ENCODE peak calls at places on chromosome 9, in seven cellular contexts. B, O, R, Q, D, E and I are unnamed samples.
A peak's percentile ranks its signal among the peaks of the same experiment; 100 is the strongest.

GRCh38 chr9:35272989-35273388 is 111.2 kb downstream of the UNC13B start:
- DNase-seq in B (peak; percentile 68), O (no peak), R (no peak), Q (no peak), D (no peak), E (no peak), I (no peak)

GRCh38 chr9:35906923-35907699 is 1.1 kb downstream of the HRCT1 start:
- DNase-seq in B (peak; percentile 41), O (peak; percentile 56), R (no peak), Q (peak; percentile 93), D (no peak), E (no peak), I (no peak)

GRCh38 chr9:129141066-129142041 is 30.1 kb downstream of the PTPA start:
- DNase-seq in B (peak; percentile 91), O (peak; percentile 49), R (no peak), Q (peak; percentile 93), D (no peak), E (peak; percentile 65), I (peak; percentile 82)

GRCh38 chr9:121984726-121985402 is 108.2 kb downstream of the TTLL11 start:
- DNase-seq in B (peak; percentile 30), O (no peak), R (no peak), Q (no peak), D (no peak), E (no peak), I (no peak)

GRCh38 chr9:4873066-4873465 is 80.3 kb downstream of the RCL1 start:
- DNase-seq in B (no peak), O (no peak), R (no peak), Q (no peak), D (no peak), E (no peak), I (no peak)

GRCh38 chr9:93814561-93814960 is 140.6 kb downstream of the BARX1 start:
- DNase-seq in B (no peak), O (peak; percentile 33), R (no peak), Q (no peak), D (no peak), E (no peak), I (no peak)

GRCh38 chr9:111456536-111456935 is 27.6 kb downstream of the ECPAS start:
- DNase-seq in B (no peak), O (no peak), R (no peak), Q (no peak), D (no peak), E (no peak), I (no peak)

GRCh38 chr9:93093449-93094293 is 2.3 kb upstream of the CARD19 start:
- DNase-seq in B (no peak), O (no peak), R (peak; percentile 74), Q (peak; percentile 65), D (no peak), E (no peak), I (peak; percentile 84)

GRCh38 chr9:91991621-91992435 is 41.8 kb upstream of the ROR2 start:
- DNase-seq in B (no peak), O (peak; percentile 44), R (no peak), Q (no peak), D (no peak), E (no peak), I (no peak)

GRCh38 chr9:72396247-72397091 is 31.5 kb upstream of the ZFAND5 start:
- DNase-seq in B (peak; percentile 77), O (no peak), R (no peak), Q (no peak), D (no peak), E (peak; percentile 6), I (no peak)

GRCh38 chr9:95010431-95010838 is 283.9 kb downstream of the AOPEP start:
- DNase-seq in B (no peak), O (no peak), R (no peak), Q (no peak), D (no peak), E (no peak), I (no peak)

GRCh38 chr9:97682242-97682641 is 14.9 kb downstream of the XPA start:
- DNase-seq in B (no peak), O (no peak), R (no peak), Q (no peak), D (no peak), E (no peak), I (no peak)

GRCh38 chr9:95724253-95724991 is 151.1 kb upstream of the ERCC6L2 start:
- DNase-seq in B (no peak), O (no peak), R (no peak), Q (no peak), D (no peak), E (no peak), I (no peak)

GRCh38 chr9:134188421-134189166 is 24.2 kb upstream of the RNU6ATAC start:
- DNase-seq in B (no peak), O (peak; percentile 37), R (peak; percentile 70), Q (peak; percentile 71), D (no peak), E (no peak), I (peak; percentile 56)

GRCh38 chr9:81207651-81208050 is 481.7 kb downstream of the TLE1 start:
- DNase-seq in B (no peak), O (no peak), R (no peak), Q (no peak), D (no peak), E (no peak), I (no peak)

GRCh38 chr9:117771162-117771561 is 67.0 kb downstream of the TLR4 start:
- DNase-seq in B (no peak), O (no peak), R (no peak), Q (no peak), D (no peak), E (no peak), I (no peak)

GRCh38 chr9:34825780-34826179 is 115.8 kb upstream of the CCL21 start:
- DNase-seq in B (no peak), O (no peak), R (no peak), Q (no peak), D (no peak), E (no peak), I (no peak)

GRCh38 chr9:112059145-112059979 is 115.7 kb downstream of the SUSD1 start:
- DNase-seq in B (peak; percentile 92), O (no peak), R (no peak), Q (no peak), D (no peak), E (no peak), I (no peak)

GRCh38 chr9:18437315-18438200 is 36.4 kb upstream of the ADAMTSL1 start:
- DNase-seq in B (peak; percentile 89), O (no peak), R (no peak), Q (peak; percentile 61), D (no peak), E (no peak), I (peak; percentile 70)

GRCh38 chr9:103997861-103998370 is 96.2 kb upstream of the SMC2 start:
- DNase-seq in B (no peak), O (no peak), R (no peak), Q (no peak), D (no peak), E (no peak), I (no peak)

DNA sequence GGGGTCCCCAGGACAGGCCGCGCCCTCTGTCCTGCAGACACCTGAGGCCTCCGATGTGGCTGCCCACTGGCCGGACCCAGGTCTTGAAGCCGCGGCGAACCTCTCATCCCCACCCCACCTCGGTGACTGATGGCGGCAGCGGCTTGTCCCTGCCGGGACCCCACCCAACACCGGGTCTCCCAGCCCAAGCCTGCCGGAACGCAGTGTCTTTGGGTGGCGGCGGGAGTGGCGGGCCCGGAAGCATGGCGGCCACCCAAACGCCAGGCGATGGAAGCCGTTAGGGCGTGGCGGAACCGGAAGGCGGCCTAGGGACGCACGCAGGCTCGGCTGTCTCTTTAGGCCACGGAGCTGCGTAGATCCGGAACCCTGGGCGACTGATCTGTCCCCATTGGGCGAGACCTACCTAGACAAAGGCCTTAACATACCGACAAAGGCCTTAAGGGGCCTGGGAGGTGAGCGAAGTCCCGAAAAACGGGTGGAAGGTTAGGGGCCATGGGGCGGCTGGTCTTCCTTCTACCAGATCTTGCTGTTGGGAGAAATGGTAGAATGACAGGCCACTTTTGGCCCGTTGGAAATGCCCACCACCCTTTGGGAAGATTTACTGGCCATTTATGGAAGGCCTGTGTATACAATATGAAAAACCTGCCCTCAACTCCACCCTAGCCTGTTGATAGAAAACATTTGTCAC is 94.6 kb upstream of the SMC2 start:
- DNase-seq in B (no peak), O (peak; percentile 75), R (no peak), Q (no peak), D (no peak), E (no peak), I (peak; percentile 69)
- H3K9me3 ChIP-seq in B (no peaks in the 10 kb centered on the region), O (no peaks in the 10 kb centered on the region), R (no peaks in the 10 kb centered on the region), Q (no peaks in the 10 kb centered on the region), D (no peaks in the 10 kb centered on the region), E (no peaks in the 10 kb centered on the region), I (no peaks in the 10 kb centered on the region)

GRCh38 chr9:16553869-16554540 is 316.5 kb downstream of the BNC2 start:
- DNase-seq in B (no peak), O (no peak), R (no peak), Q (no peak), D (no peak), E (no peak), I (no peak)

GRCh38 chr9:16555802-16556201 is 314.7 kb downstream of the BNC2 start:
- DNase-seq in B (no peak), O (no peak), R (no peak), Q (no peak), D (no peak), E (no peak), I (no peak)

GRCh38 chr9:16563446-16563845 is 307.0 kb downstream of the BNC2 start:
- DNase-seq in B (no peak), O (no peak), R (no peak), Q (no peak), D (no peak), E (no peak), I (no peak)

GRCh38 chr9:16561121-16561520 is 309.3 kb downstream of the BNC2 start:
- DNase-seq in B (no peak), O (no peak), R (no peak), Q (no peak), D (no peak), E (no peak), I (no peak)

GRCh38 chr9:16559418-16560188 is 310.9 kb downstream of the BNC2 start:
- DNase-seq in B (no peak), O (no peak), R (no peak), Q (no peak), D (no peak), E (no peak), I (no peak)
- TF ChIP-seq POLR2AphosphoS5 in B (no peak), O (no peak), R (no peak), Q (no peak), D (no peak), E (no peak), I (no peak)

DNA sequence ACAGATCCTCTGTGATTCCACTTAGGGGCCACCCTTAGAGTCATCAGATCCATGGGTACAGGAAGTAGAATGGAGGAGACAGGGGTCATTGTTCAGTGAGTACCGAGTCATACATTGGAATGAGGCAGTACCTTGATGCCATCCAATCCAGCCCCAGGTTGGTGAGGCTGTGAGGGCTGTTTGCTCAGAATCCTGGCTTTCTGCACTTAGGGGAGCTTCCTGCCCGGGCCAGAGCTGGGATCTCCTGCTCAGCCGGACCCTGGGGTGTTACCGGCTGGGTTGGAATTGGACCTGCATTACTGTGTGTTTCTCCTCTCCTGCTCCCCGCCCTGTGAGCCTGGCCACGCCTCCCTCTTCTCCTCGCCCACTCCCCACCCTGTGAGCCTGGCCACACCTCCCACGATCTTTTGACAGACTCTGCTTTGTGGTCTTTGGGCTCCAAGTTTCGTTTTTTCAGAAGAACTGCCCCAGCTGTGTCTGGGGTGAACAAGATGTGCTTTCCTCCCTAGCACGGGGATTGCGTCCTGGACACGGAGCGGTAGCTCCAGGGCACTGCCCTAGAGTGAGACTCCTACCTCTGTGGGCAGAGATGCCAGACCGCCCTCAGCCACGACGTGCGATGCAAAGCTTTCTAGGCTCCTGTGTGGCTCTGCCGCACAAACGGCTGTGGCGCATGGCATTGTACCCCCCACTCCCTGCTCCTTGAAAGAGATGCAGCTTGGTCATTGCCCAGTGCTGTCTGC is 15.4 kb downstream of the TRAF2 start:
- DNase-seq in B (peak; percentile 30), O (peak; percentile 62), R (no peak), Q (no peak), D (peak; percentile 41), E (peak; percentile 47), I (peak; percentile 83)
- TF ChIP-seq POLR2A in B (no peak), O (no peak), R (no peak), Q (no peak), D (no peak), E (peak; percentile 55), I (no peak)

GRCh38 chr9:137989156-137989555 is 111.6 kb downstream of the CACNA1B start:
- DNase-seq in B (no peak), O (no peak), R (peak; percentile 47), Q (peak; percentile 40), D (no peak), E (no peak), I (no peak)
- H3K9me3 ChIP-seq in B (no peaks in the 10 kb centered on the region), O (no peaks in the 10 kb centered on the region), R (no peaks in the 10 kb centered on the region), Q (no peaks in the 10 kb centered on the region), D (no peaks in the 10 kb centered on the region), E (no peaks in the 10 kb centered on the region), I (no peaks in the 10 kb centered on the region)